ENCODE peak calls at places on chromosome 3, in four cellular contexts. J, T, G and Y are unnamed samples.

GRCh38 chr3:8653800-8654408 is 9.3 kb upstream of the SSUH2 start:
- DNase-seq in J (no peak), T (no peak), G (no peak), Y (no peak)

GRCh38 chr3:147421184-147421912 is 12.2 kb downstream of the ZIC1 start:
- DNase-seq in J (no peak), T (no peak), G (no peak), Y (no peak)

GRCh38 chr3:55795296-55795695 is 308.2 kb upstream of the WNT5A start:
- DNase-seq in J (no peak), T (no peak), G (no peak), Y (no peak)

GRCh38 chr3:118577055-118577759 is 457.4 kb downstream of the IGSF11 start:
- DNase-seq in J (no peak), T (no peak), G (no peak), Y (no peak)

GRCh38 chr3:141735176-141735575 is 2.9 kb upstream of the RNF7 start:
- DNase-seq in J (no peak), T (no peak), G (no peak), Y (no peak)

GRCh38 chr3:172707967-172708366 is 2.9 kb downstream of the NCEH1 start:
- DNase-seq in J (no peak), T (peak), G (no peak), Y (no peak)

GRCh38 chr3:36648241-36649034 is 115.9 kb downstream of the DCLK3 start:
- DNase-seq in J (no peak), T (peak), G (no peak), Y (no peak)

GRCh38 chr3:117998071-117998470 is 1036.6 kb downstream of the IGSF11 start:
- DNase-seq in J (no peak), T (no peak), G (no peak), Y (no peak)

GRCh38 chr3:33786565-33787327 is 11.7 kb upstream of the PDCD6IP start:
- DNase-seq in J (no peak), T (peak), G (no peak), Y (no peak)

GRCh38 chr3:144162042-144162441 is 190.4 kb downstream of the DIPK2A start:
- DNase-seq in J (peak), T (peak), G (no peak), Y (no peak)

GRCh38 chr3:104132566-104132997 is 1234.1 kb upstream of the ALCAM start:
- DNase-seq in J (no peak), T (no peak), G (no peak), Y (no peak)

GRCh38 chr3:49673715-49674490 is at the start of gene APEH:
- DNase-seq in J (peak), T (peak), G (peak), Y (no peak)

GRCh38 chr3:53843195-53844177 is 2.7 kb downstream of the CHDH start:
- DNase-seq in J (no peak), T (no peak), G (no peak), Y (no peak)

GRCh38 chr3:183394150-183394549 is 34.3 kb downstream of the MCF2L2 start:
- DNase-seq in J (no peak), T (peak), G (no peak), Y (no peak)

GRCh38 chr3:189458536-189458935 is 172.7 kb upstream of the TP63 start:
- DNase-seq in J (peak), T (no peak), G (no peak), Y (no peak)

GRCh38 chr3:51798561-51798960 is 19.5 kb upstream of the IQCF6 start:
- DNase-seq in J (no peak), T (peak), G (no peak), Y (no peak)

GRCh38 chr3:108132727-108133373 is 42.0 kb upstream of the CD47 start:
- DNase-seq in J (no peak), T (peak), G (no peak), Y (no peak)